ENCODE peak calls at places on chromosome 11, in five cellular contexts. One of them, this sample, is unnamed.

GRCh38 chr11:19670030-19670761 is 42.4 kb upstream of the NAV2 start:
- DNase-seq in endothelial cell: no peak
- DNase-seq in heart left ventricle: no peak
- DNase-seq in left ventricle myocardium inferior: no peak
- DNase-seq in HCT116: peak; percentile 37
- DNase-seq in this sample: no peak

GRCh38 chr11:1295591-1295990 is 13.8 kb downstream of the TOLLIP start:
- DNase-seq in left ventricle myocardium inferior: no peak
- DNase-seq in HCT116: no peak
- DNase-seq in endothelial cell: no peak
- DNase-seq in heart left ventricle: no peak
- DNase-seq in this sample: no peak

GRCh38 chr11:61645179-61645868 is 34.9 kb upstream of the DAGLA start:
- DNase-seq in heart left ventricle: no peak
- DNase-seq in HCT116: no peak
- DNase-seq in endothelial cell: no peak
- DNase-seq in left ventricle myocardium inferior: peak; percentile 43
- DNase-seq in this sample: no peak

GRCh38 chr11:26247340-26247739 is 84.6 kb upstream of the ANO3 start:
- DNase-seq in HCT116: no peak
- DNase-seq in left ventricle myocardium inferior: no peak
- DNase-seq in heart left ventricle: no peak
- DNase-seq in endothelial cell: no peak
- DNase-seq in this sample: no peak

GRCh38 chr11:45901646-45902045 is 5.4 kb downstream of the FREY1 start:
- DNase-seq in endothelial cell: no peak
- DNase-seq in left ventricle myocardium inferior: no peak
- DNase-seq in HCT116: no peak
- DNase-seq in heart left ventricle: no peak
- DNase-seq in this sample: no peak

GRCh38 chr11:68412593-68413475 is 47.7 kb upstream of the PPP6R3 start:
- DNase-seq in endothelial cell: no peak
- DNase-seq in left ventricle myocardium inferior: peak; percentile 52
- DNase-seq in HCT116: no peak
- DNase-seq in heart left ventricle: no peak
- DNase-seq in this sample: no peak

GRCh38 chr11:18088371-18088770 is 17.5 kb downstream of the SAAL1 start:
- DNase-seq in endothelial cell: no peak
- DNase-seq in heart left ventricle: no peak
- DNase-seq in HCT116: no peak
- DNase-seq in left ventricle myocardium inferior: no peak
- DNase-seq in this sample: no peak

GRCh38 chr11:129372609-129373488 is 2.8 kb upstream of the BARX2 start:
- DNase-seq in HCT116: no peak
- DNase-seq in left ventricle myocardium inferior: no peak
- DNase-seq in endothelial cell: peak; percentile 33
- DNase-seq in heart left ventricle: no peak
- DNase-seq in this sample: no peak

GRCh38 chr11:125094731-125095130 is 16.7 kb downstream of the TMEM218 start:
- DNase-seq in heart left ventricle: no peak
- DNase-seq in endothelial cell: no peak
- DNase-seq in left ventricle myocardium inferior: no peak
- DNase-seq in HCT116: no peak
- DNase-seq in this sample: no peak

GRCh38 chr11:114317738-114318137 is 21.5 kb downstream of the NNMT start:
- DNase-seq in left ventricle myocardium inferior: peak; percentile 39
- DNase-seq in HCT116: peak; percentile 13
- DNase-seq in endothelial cell: peak; percentile 56
- DNase-seq in heart left ventricle: peak; percentile 60
- DNase-seq in this sample: no peak

GRCh38 chr11:62044639-62045121 is 77.2 kb upstream of the FTH1 start:
- DNase-seq in left ventricle myocardium inferior: no peak
- DNase-seq in endothelial cell: no peak
- DNase-seq in HCT116: peak; percentile 74
- DNase-seq in heart left ventricle: no peak
- DNase-seq in this sample: no peak

GRCh38 chr11:17036666-17037658 is 22.7 kb upstream of the PLEKHA7 start:
- DNase-seq in endothelial cell: no peak
- DNase-seq in left ventricle myocardium inferior: no peak
- DNase-seq in HCT116: peak; percentile 7
- DNase-seq in heart left ventricle: no peak
- DNase-seq in this sample: no peak

GRCh38 chr11:68269414-68270081 is 2.2 kb downstream of the C11orf24 start:
- DNase-seq in endothelial cell: no peak
- DNase-seq in heart left ventricle: peak; percentile 41
- DNase-seq in left ventricle myocardium inferior: no peak
- DNase-seq in HCT116: no peak
- DNase-seq in this sample: no peak

GRCh38 chr11:115645631-115646271 is 141.5 kb upstream of the CADM1 start:
- DNase-seq in left ventricle myocardium inferior: peak; percentile 63
- DNase-seq in heart left ventricle: peak; percentile 66
- DNase-seq in endothelial cell: peak; percentile 35
- DNase-seq in HCT116: no peak
- DNase-seq in this sample: no peak

GRCh38 chr11:75562048-75562835 is at the start of gene SERPINH1:
- DNase-seq in endothelial cell: peak; percentile 78
- DNase-seq in heart left ventricle: peak; percentile 94
- DNase-seq in HCT116: peak; percentile 72
- DNase-seq in left ventricle myocardium inferior: peak; percentile 89
- DNase-seq in this sample: peak; percentile 50

GRCh38 chr11:57903441-57904123 is 120.1 kb upstream of the OR9Q1 start:
- DNase-seq in endothelial cell: no peak
- DNase-seq in left ventricle myocardium inferior: no peak
- DNase-seq in heart left ventricle: peak; percentile 8
- DNase-seq in HCT116: peak; percentile 74
- DNase-seq in this sample: peak; percentile 39

GRCh38 chr11:69636512-69636866 is 4.5 kb upstream of the CCND1 start:
- DNase-seq in heart left ventricle: peak; percentile 83
- DNase-seq in left ventricle myocardium inferior: peak; percentile 83
- DNase-seq in endothelial cell: peak; percentile 74
- DNase-seq in HCT116: peak; percentile 80
- DNase-seq in this sample: no peak

GRCh38 chr11:78228467-78228866 is 39.7 kb downstream of the USP35 start:
- DNase-seq in left ventricle myocardium inferior: no peak
- DNase-seq in endothelial cell: peak; percentile 51
- DNase-seq in HCT116: peak; percentile 32
- DNase-seq in heart left ventricle: peak; percentile 32
- DNase-seq in this sample: no peak
- TF ChIP-seq CTCF in left ventricle myocardium inferior: peak; percentile 75
- TF ChIP-seq CTCF in endothelial cell: no peak
- TF ChIP-seq CTCF in HCT116: peak; percentile 77
- TF ChIP-seq CTCF in heart left ventricle: peak; percentile 71
- TF ChIP-seq CTCF in this sample: peak; percentile 22

GRCh38 chr11:90639687-90640086 is 416.8 kb upstream of the CHORDC1 start:
- DNase-seq in left ventricle myocardium inferior: no peak
- DNase-seq in heart left ventricle: no peak
- DNase-seq in HCT116: no peak
- DNase-seq in endothelial cell: no peak
- DNase-seq in this sample: no peak
- TF ChIP-seq CTCF in left ventricle myocardium inferior: peak; percentile 25
- TF ChIP-seq CTCF in heart left ventricle: peak; percentile 23
- TF ChIP-seq CTCF in HCT116: no peak
- TF ChIP-seq CTCF in endothelial cell: peak; percentile 50
- TF ChIP-seq CTCF in this sample: no peak

DNA sequence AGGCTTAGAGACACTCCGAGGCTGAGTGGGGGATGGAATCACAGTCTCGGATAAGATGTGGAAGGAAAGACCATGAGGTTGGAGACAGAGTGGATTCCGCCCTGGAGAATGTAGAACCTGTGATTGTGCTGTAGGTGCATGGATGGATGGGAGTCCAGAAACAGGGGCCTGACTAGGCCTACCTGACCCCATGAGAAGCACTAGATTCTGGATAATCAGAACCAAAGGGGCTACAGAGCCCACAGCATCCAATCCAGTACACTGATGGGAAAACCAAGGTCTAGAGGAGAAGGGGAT is 32.3 kb upstream of the FCHSD2 start:
- DNase-seq in heart left ventricle: no peak
- DNase-seq in HCT116: no peak
- DNase-seq in left ventricle myocardium inferior: no peak
- DNase-seq in endothelial cell: no peak
- DNase-seq in this sample: no peak
- TF ChIP-seq CTCF in heart left ventricle: no peak
- TF ChIP-seq CTCF in HCT116: no peak
- TF ChIP-seq CTCF in left ventricle myocardium inferior: no peak
- TF ChIP-seq CTCF in endothelial cell: no peak
- TF ChIP-seq CTCF in this sample: no peak

GRCh38 chr11:43557553-43558031 is 122.9 kb upstream of the HSD17B12 start:
- DNase-seq in endothelial cell: no peak
- DNase-seq in heart left ventricle: no peak
- DNase-seq in HCT116: no peak
- DNase-seq in left ventricle myocardium inferior: no peak
- DNase-seq in this sample: no peak
- TF ChIP-seq CTCF in endothelial cell: no peak
- TF ChIP-seq CTCF in heart left ventricle: peak; percentile 50
- TF ChIP-seq CTCF in HCT116: no peak
- TF ChIP-seq CTCF in left ventricle myocardium inferior: peak; percentile 47
- TF ChIP-seq CTCF in this sample: no peak

DNA sequence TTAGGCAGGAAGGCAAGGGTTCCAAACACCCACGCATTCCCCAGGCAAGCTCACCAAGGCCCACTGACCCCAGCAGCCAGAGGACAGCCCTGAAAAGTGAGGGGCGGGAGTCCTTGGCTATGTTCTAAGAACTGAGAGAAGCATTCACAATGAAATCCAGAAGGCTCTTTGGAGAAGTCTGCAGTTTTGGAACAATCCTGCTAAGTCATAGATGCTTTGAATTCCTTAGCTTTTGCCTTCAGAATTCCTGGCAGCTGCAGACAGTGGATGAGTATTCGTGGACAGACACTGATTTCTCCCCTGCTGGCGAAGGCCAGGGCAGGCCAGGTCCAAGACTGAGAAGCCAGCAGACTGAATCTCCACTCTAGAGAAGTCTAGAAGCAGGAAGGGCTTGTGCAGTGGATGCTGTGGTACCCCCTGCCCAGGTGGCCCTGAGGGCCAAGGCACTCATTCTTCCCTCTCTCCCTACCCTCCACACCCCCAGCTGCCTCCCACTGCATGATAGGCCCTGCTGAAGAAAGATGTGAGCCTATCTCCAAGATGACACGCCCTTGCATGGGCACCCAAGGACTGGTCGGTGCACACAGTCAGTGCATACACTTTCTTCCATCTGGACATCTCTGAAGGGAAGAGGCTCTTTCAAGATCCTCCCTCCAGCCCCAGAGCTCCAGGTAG is 133.2 kb upstream of the TEAD1 start:
- DNase-seq in endothelial cell: no peak
- DNase-seq in HCT116: no peak
- DNase-seq in heart left ventricle: no peak
- DNase-seq in left ventricle myocardium inferior: no peak
- DNase-seq in this sample: no peak
- TF ChIP-seq CTCF in endothelial cell: no peak
- TF ChIP-seq CTCF in HCT116: no peak
- TF ChIP-seq CTCF in heart left ventricle: no peak
- TF ChIP-seq CTCF in left ventricle myocardium inferior: peak; percentile 25
- TF ChIP-seq CTCF in this sample: no peak

GRCh38 chr11:95413021-95413420 is 182.0 kb upstream of the SESN3 start:
- DNase-seq in heart left ventricle: no peak
- DNase-seq in left ventricle myocardium inferior: no peak
- DNase-seq in HCT116: no peak
- DNase-seq in endothelial cell: no peak
- DNase-seq in this sample: no peak

GRCh38 chr11:95414217-95414616 is 183.2 kb upstream of the SESN3 start:
- DNase-seq in endothelial cell: no peak
- DNase-seq in left ventricle myocardium inferior: no peak
- DNase-seq in HCT116: no peak
- DNase-seq in heart left ventricle: no peak
- DNase-seq in this sample: no peak

GRCh38 chr11:95417832-95418231 is 186.8 kb upstream of the SESN3 start:
- DNase-seq in left ventricle myocardium inferior: no peak
- DNase-seq in heart left ventricle: no peak
- DNase-seq in HCT116: no peak
- DNase-seq in endothelial cell: no peak
- DNase-seq in this sample: no peak

GRCh38 chr11:95413761-95414160 is 182.8 kb upstream of the SESN3 start:
- DNase-seq in left ventricle myocardium inferior: no peak
- DNase-seq in HCT116: no peak
- DNase-seq in endothelial cell: no peak
- DNase-seq in heart left ventricle: no peak
- DNase-seq in this sample: no peak

DNA sequence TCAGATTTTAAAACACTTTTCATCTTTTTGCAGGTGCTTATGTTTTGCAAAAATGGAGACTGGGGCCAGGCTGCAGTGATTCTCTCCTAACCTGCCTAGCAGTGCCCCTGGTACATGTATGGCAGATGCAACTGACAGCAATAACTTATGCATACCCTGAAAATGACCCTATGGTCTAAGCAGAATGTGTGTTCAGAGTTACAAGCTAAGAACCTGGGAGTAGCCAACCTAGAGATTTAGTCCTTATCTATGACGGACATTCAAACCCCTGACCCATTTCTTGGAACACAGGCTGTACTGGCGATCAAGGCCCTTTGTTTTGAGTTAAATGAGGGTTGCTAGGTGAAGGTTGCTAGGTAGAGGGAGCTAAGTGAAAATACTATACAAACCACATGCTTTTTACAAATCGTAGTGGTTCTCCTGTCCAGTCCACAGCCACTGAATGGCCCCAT is 184.9 kb upstream of the SESN3 start:
- DNase-seq in heart left ventricle: no peak
- DNase-seq in left ventricle myocardium inferior: no peak
- DNase-seq in endothelial cell: no peak
- DNase-seq in HCT116: no peak
- DNase-seq in this sample: no peak
- TF ChIP-seq CTCF in heart left ventricle: no peak
- TF ChIP-seq CTCF in left ventricle myocardium inferior: no peak
- TF ChIP-seq CTCF in endothelial cell: no peak
- TF ChIP-seq CTCF in HCT116: no peak
- TF ChIP-seq CTCF in this sample: no peak

GRCh38 chr11:76579047-76579751 is 91.3 kb downstream of the LRRC32 start:
- DNase-seq in HCT116: no peak
- DNase-seq in endothelial cell: no peak
- DNase-seq in heart left ventricle: peak; percentile 74
- DNase-seq in left ventricle myocardium inferior: peak; percentile 63
- DNase-seq in this sample: no peak
- TF ChIP-seq CTCF in HCT116: no peak
- TF ChIP-seq CTCF in endothelial cell: no peak
- TF ChIP-seq CTCF in heart left ventricle: peak; percentile 62
- TF ChIP-seq CTCF in left ventricle myocardium inferior: peak; percentile 53
- TF ChIP-seq CTCF in this sample: no peak

GRCh38 chr11:65378928-65379638 is 3.4 kb downstream of the SLC25A45 start:
- DNase-seq in HCT116: no peak
- DNase-seq in endothelial cell: no peak
- DNase-seq in left ventricle myocardium inferior: no peak
- DNase-seq in heart left ventricle: no peak
- DNase-seq in this sample: no peak
- TF ChIP-seq CTCF in HCT116: no peak
- TF ChIP-seq CTCF in endothelial cell: no peak
- TF ChIP-seq CTCF in left ventricle myocardium inferior: no peak
- TF ChIP-seq CTCF in heart left ventricle: no peak
- TF ChIP-seq CTCF in this sample: no peak

GRCh38 chr11:2929880-2930704 is 872 bp upstream of the PHLDA2 start:
- DNase-seq in endothelial cell: peak; percentile 38
- DNase-seq in heart left ventricle: peak; percentile 36
- DNase-seq in HCT116: peak; percentile 46
- DNase-seq in left ventricle myocardium inferior: no peak
- DNase-seq in this sample: no peak
- TF ChIP-seq CTCF in endothelial cell: no peak
- TF ChIP-seq CTCF in heart left ventricle: peak; percentile 47
- TF ChIP-seq CTCF in HCT116: no peak
- TF ChIP-seq CTCF in left ventricle myocardium inferior: no peak
- TF ChIP-seq CTCF in this sample: no peak

This sample was measured in CD4-positive, alpha-beta T cell.